ENCODE peak calls at places on chromosomes 1 and 21, in four cellular contexts. G is activated gamma-delta T cell treated with Interleukin-2 at 50 U/mL for 16 hours; F is activated T-helper 9 cell treated with anti-CD3 and anti-CD28 coated beads, Interleukin-2, amount 50 U/mL, for 16 hours; A is stromal cell of bone marrow. K is an unnamed sample.

GRCh38 chr21:37767984-37768383 is 148.3 kb downstream of the KCNJ6 start:
- DNase-seq in G (no peak), F (no peak), A (peak), K (no peak)

GRCh38 chr1:218344814-218345672 is at the start of gene TGFB2:
- DNase-seq in F (no peak), A (peak), G (no peak), K (no peak)

GRCh38 chr1:44405804-44406743 is 1.0 kb downstream of the RNF220 start:
- DNase-seq in A (no peak), F (no peak), G (peak), K (no peak)

GRCh38 chr1:4375812-4376211 is 278.6 kb upstream of the AJAP1 start:
- DNase-seq in F (no peak), A (no peak), G (no peak), K (no peak)

GRCh38 chr1:168506204-168506819 is 37.5 kb downstream of the XCL2 start:
- DNase-seq in A (peak), G (no peak), F (no peak), K (no peak)

GRCh38 chr21:34691396-34692032 is 22.7 kb downstream of the CLIC6 start:
- DNase-seq in G (no peak), A (no peak), F (no peak), K (no peak)

GRCh38 chr1:220123889-220124288 is 30.0 kb downstream of the IARS2 start:
- DNase-seq in G (no peak), A (no peak), F (no peak), K (no peak)

GRCh38 chr1:156590326-156591180 is 1.0 kb upstream of the NAXE start:
- DNase-seq in F (no peak), A (no peak), G (no peak), K (no peak)

GRCh38 chr1:107793896-107794440 is 171.0 kb downstream of the VAV3 start:
- DNase-seq in A (no peak), G (no peak), F (no peak), K (no peak)

GRCh38 chr1:119987689-119988088 is 81.8 kb downstream of the NOTCH2 start:
- DNase-seq in G (no peak), A (no peak), F (no peak), K (no peak)

GRCh38 chr1:145927916-145928647 is 798 bp upstream of the RBM8A start:
- DNase-seq in G (peak), F (no peak), A (no peak), K (no peak)

GRCh38 chr21:41817228-41817627 is 50.4 kb upstream of the RIPK4 start:
- DNase-seq in F (no peak), G (no peak), A (peak), K (no peak)

GRCh38 chr1:221741364-221741970 is 422 bp downstream of the DUSP10 start:
- DNase-seq in A (no peak), G (peak), F (no peak), K (no peak)

GRCh38 chr1:156910309-156910782 is 10.1 kb upstream of the LRRC71 start:
- DNase-seq in G (peak), F (peak), A (no peak), K (peak)

GRCh38 chr1:6134206-6134605 is 45.9 kb downstream of the CHD5 start:
- DNase-seq in F (no peak), A (no peak), G (no peak), K (no peak)

GRCh38 chr1:215022723-215023122 is 59.8 kb upstream of the KCNK2 start:
- DNase-seq in F (no peak), A (peak), G (no peak), K (no peak)

GRCh38 chr21:22235866-22236590 is 1237.8 kb downstream of the NCAM2 start:
- DNase-seq in F (no peak), G (no peak), A (no peak), K (no peak)

GRCh38 chr1:56837244-56837926 is 17.2 kb upstream of the C8A start:
- DNase-seq in A (no peak), G (no peak), F (no peak), K (no peak)

GRCh38 chr21:19541612-19542011 is 1138.0 kb upstream of the TMPRSS15 start:
- DNase-seq in A (no peak), G (no peak), F (no peak), K (no peak)

GRCh38 chr1:46521417-46521816 is 30.0 kb downstream of the KNCN start:
- DNase-seq in F (no peak), G (no peak), A (no peak), K (no peak)

GRCh38 chr1:216005916-216006315 is 417.3 kb downstream of the USH2A start:
- DNase-seq in F (no peak), A (peak), G (no peak), K (no peak)

GRCh38 chr1:54944610-54945392 is 35.6 kb upstream of the TMEM61 start:
- DNase-seq in G (peak), A (peak), F (peak), K (peak)

GRCh38 chr21:32921632-32922230 is 104.0 kb upstream of the OLIG2 start:
- DNase-seq in A (no peak), F (peak), G (peak), K (no peak)

GRCh38 chr1:23114424-23115079 is 54.1 kb downstream of the LUZP1 start:
- DNase-seq in G (no peak), F (no peak), A (no peak), K (no peak)

GRCh38 chr1:66519988-66520387 is 14.0 kb upstream of the SGIP1 start:
- DNase-seq in G (no peak), A (no peak), F (no peak), K (no peak)

GRCh38 chr1:76503100-76503499 is 364.2 kb upstream of the ST6GALNAC5 start:
- DNase-seq in A (no peak), G (no peak), F (no peak), K (no peak)

GRCh38 chr1:228358039-228358763 is 48.4 kb downstream of the TRIM11 start:
- DNase-seq in F (no peak), G (no peak), A (no peak), K (peak)

GRCh38 chr1:78491311-78492071 is 717 bp downstream of the PTGFR start:
- DNase-seq in F (no peak), A (peak), G (no peak), K (no peak)

GRCh38 chr1:205191617-205192016 is 19.9 kb downstream of the DSTYK start:
- DNase-seq in A (no peak), G (no peak), F (no peak), K (no peak)

GRCh38 chr1:202133016-202133415 is 10.3 kb downstream of the GPR37L1 start:
- DNase-seq in A (no peak), G (no peak), F (no peak), K (no peak)

GRCh38 chr1:154014154-154014910 is 23.8 kb downstream of the RPS27 start:
- DNase-seq in F (no peak), G (no peak), A (peak), K (no peak)

GRCh38 chr21:34105947-34106541 is 32.7 kb downstream of the MRPS6 start:
- DNase-seq in A (no peak), G (no peak), F (no peak), K (no peak)

GRCh38 chr1:76153856-76154212 is 79.3 kb downstream of the ST6GALNAC3 start:
- DNase-seq in G (no peak), A (no peak), F (no peak), K (no peak)

GRCh38 chr1:10704383-10704882 is 92.0 kb downstream of the CASZ1 start:
- DNase-seq in A (no peak), F (no peak), G (no peak), K (no peak)

GRCh38 chr1:150257624-150258274 is at the start of gene CA14:
- DNase-seq in A (no peak), G (no peak), F (no peak), K (no peak)

GRCh38 chr1:5279127-5279526 is 624.7 kb downstream of the AJAP1 start:
- DNase-seq in G (no peak), F (no peak), A (no peak), K (no peak)

K was measured in NK-92 treated with Interleukin-12 subunit alpha and Interleukin-12 subunit beta, amount 100 ng/mL, for 24 hours.